ENCODE peak calls at places on chromosomes 4 and X, in eight cellular contexts. L, X, K, Y, D, Z, G and E are unnamed samples.

GRCh38 chr4:114688063-114688462 is 89.5 kb downstream of the UGT8 start:
- DNase-seq in L (no peak), X (no peak), K (no peak), Y (no peak), D (no peak), Z (no peak), G (no peak), E (no peak)

GRCh38 chr4:40838742-40839141 is 89.0 kb downstream of the NSUN7 start:
- DNase-seq in L (no peak), X (no peak), K (no peak), Y (no peak), D (no peak), Z (no peak), G (no peak), E (no peak)

GRCh38 chr4:73762409-73762808 is 22.0 kb downstream of the CXCL8 start:
- DNase-seq in L (no peak), X (no peak), K (no peak), Y (no peak), D (no peak), Z (no peak), G (no peak), E (no peak)

GRCh38 chr4:73439991-73440390 is 4.0 kb downstream of the AFP start:
- DNase-seq in L (no peak), X (no peak), K (no peak), Y (no peak), D (no peak), Z (no peak), G (no peak), E (no peak)

GRCh38 chrX:1481636-1482529 is 29.2 kb upstream of the ASMTL start:
- DNase-seq in L (peak), X (peak), K (peak), Y (peak), D (no peak), Z (peak), G (peak), E (no peak)

GRCh38 chr4:40918330-40918729 is 168.6 kb downstream of the NSUN7 start:
- DNase-seq in L (peak), X (peak), K (peak), Y (no peak), D (no peak), Z (peak), G (no peak), E (no peak)

GRCh38 chr4:152613841-152614240 is 66.0 kb downstream of the TMEM154 start:
- DNase-seq in L (no peak), X (no peak), K (no peak), Y (no peak), D (no peak), Z (no peak), G (no peak), E (no peak)

GRCh38 chrX:34656467-34656841 is 631 bp downstream of the TMEM47 start:
- DNase-seq in L (no peak), X (peak), K (no peak), Y (no peak), D (no peak), Z (no peak), G (no peak), E (peak)

GRCh38 chrX:150508018-150508417 is 60.4 kb upstream of the MTM1 start:
- DNase-seq in L (no peak), X (no peak), K (no peak), Y (no peak), D (no peak), Z (no peak), G (no peak), E (no peak)

GRCh38 chrX:2520539-2520938 is 19.8 kb upstream of the DHRSX start:
- DNase-seq in L (no peak), X (no peak), K (no peak), Y (no peak), D (no peak), Z (no peak), G (no peak), E (no peak)

GRCh38 chrX:29728639-29729038 is 486.7 kb upstream of the MAGEB2 start:
- DNase-seq in L (no peak), X (no peak), K (no peak), Y (no peak), D (no peak), Z (no peak), G (no peak), E (no peak)

GRCh38 chr4:154490589-154491340 is 834 bp downstream of the DCHS2 start:
- DNase-seq in L (peak), X (no peak), K (no peak), Y (peak), D (no peak), Z (no peak), G (no peak), E (no peak)

GRCh38 chrX:18792828-18793227 is 85.4 kb downstream of the PPEF1 start:
- DNase-seq in L (no peak), X (no peak), K (no peak), Y (no peak), D (no peak), Z (no peak), G (no peak), E (no peak)

GRCh38 chr4:173490256-173490655 is 39.8 kb downstream of the HAND2 start:
- DNase-seq in L (no peak), X (no peak), K (no peak), Y (no peak), D (no peak), Z (no peak), G (no peak), E (no peak)

GRCh38 chr4:174948826-174949225 is 30.7 kb downstream of the ADAM29 start:
- DNase-seq in L (no peak), X (no peak), K (no peak), Y (no peak), D (no peak), Z (no peak), G (no peak), E (no peak)

GRCh38 chrX:123830309-123830708 is 29.5 kb upstream of the XIAP start:
- DNase-seq in L (peak), X (no peak), K (no peak), Y (no peak), D (no peak), Z (peak), G (no peak), E (no peak)

GRCh38 chr4:175874290-175874689 is 62.2 kb upstream of the GPM6A start:
- DNase-seq in L (no peak), X (no peak), K (no peak), Y (no peak), D (no peak), Z (no peak), G (no peak), E (no peak)

GRCh38 chrX:23887918-23888317 is 19.8 kb downstream of the APOO start:
- DNase-seq in L (no peak), X (no peak), K (no peak), Y (no peak), D (no peak), Z (no peak), G (no peak), E (no peak)
- H3K27ac ChIP-seq in L (peak), X (no peak), K (no peak), Y (no peak), D (no peak), Z (no peak), G (no peak), E (no peak)

DNA sequence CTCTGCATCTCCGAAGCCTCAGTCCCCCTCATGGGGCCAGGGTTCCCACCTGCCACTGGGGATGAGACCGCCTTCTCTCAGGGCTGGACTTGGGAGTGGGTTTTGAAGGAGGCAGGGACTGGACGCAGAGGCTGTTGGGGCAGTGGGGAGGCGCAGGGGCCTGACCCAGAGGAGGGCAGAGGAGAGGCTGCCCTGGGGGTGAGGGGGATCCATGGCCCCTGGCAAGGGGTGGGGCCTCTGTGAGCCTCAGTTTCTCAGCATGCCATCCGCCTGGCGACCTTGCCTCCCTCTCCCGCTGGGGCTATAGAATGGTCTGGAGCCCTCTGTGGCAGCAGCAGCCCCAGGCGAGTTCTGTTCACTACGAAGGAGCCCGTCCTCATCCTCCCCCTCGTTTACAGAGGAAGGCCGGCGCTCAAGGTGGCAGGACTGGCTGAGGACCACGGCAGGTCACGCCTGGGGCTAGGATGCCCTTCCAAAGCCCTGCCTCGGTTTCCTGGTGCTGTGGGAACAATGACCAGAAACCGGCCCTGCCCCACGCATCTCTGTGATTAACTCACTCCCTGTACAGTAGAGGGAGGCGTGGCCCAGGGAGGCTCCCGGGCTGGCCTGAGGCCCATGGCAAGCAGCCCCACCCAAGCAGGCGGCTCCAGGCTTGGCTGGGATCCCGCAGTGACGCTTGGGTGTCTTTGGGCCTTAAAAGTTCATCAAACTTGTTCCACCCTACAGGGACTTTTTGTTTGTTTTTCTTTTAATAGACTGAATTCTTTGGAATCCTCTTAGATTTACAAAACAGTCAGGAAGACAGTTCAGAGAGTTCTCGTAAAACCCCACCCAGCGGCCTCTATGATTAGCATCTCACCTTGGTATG is 16.0 kb upstream of the SH3TC1 start:
- DNase-seq in L (peak), X (peak), K (peak), Y (no peak), D (no peak), Z (peak), G (no peak), E (no peak)
- H3K27ac ChIP-seq in L (peak), X (peak), K (no peak), Y (no peak), D (peak), Z (no peak), G (no peak), E (no peak)

GRCh38 chr4:156336516-156336915 is 382.9 kb upstream of the CTSO start:
- DNase-seq in L (no peak), X (no peak), K (peak), Y (no peak), D (no peak), Z (peak), G (no peak), E (no peak)
- H3K27ac ChIP-seq in L (no peak), X (no peak), K (no peak), Y (no peak), D (no peak), Z (no peak), G (no peak), E (no peak)

GRCh38 chrX:102767287-102767686 is 46.7 kb downstream of the GPRASP3 start:
- DNase-seq in L (no peak), X (no peak), K (no peak), Y (no peak), D (no peak), Z (no peak), G (no peak), E (no peak)

GRCh38 chrX:102765217-102765616 is 44.7 kb downstream of the GPRASP3 start:
- DNase-seq in L (no peak), X (no peak), K (peak), Y (no peak), D (no peak), Z (peak), G (no peak), E (no peak)

GRCh38 chrX:102768984-102769761 is 48.6 kb downstream of the GPRASP3 start:
- DNase-seq in L (peak), X (peak), K (peak), Y (peak), D (peak), Z (peak), G (peak), E (peak)

GRCh38 chrX:102765794-102766193 is 45.3 kb downstream of the GPRASP3 start:
- DNase-seq in L (peak), X (no peak), K (no peak), Y (no peak), D (no peak), Z (peak), G (no peak), E (no peak)
- H3K27ac ChIP-seq in L (no peak), X (peak), K (no peak), Y (no peak), D (peak), Z (no peak), G (no peak), E (no peak)

GRCh38 chrX:74421181-74422028 is at the start of gene SLC16A2:
- DNase-seq in L (peak), X (peak), K (peak), Y (peak), D (no peak), Z (peak), G (peak), E (peak)
- H3K27ac ChIP-seq in L (peak), X (peak), K (no peak), Y (no peak), D (peak), Z (peak), G (no peak), E (peak)

GRCh38 chrX:40908857-40909475 is 173.6 kb upstream of the MED14 start:
- DNase-seq in L (no peak), X (no peak), K (peak), Y (no peak), D (no peak), Z (peak), G (no peak), E (no peak)
- H3K27ac ChIP-seq in L (no peak), X (no peak), K (peak), Y (no peak), D (no peak), Z (peak), G (no peak), E (no peak)

GRCh38 chrX:48580662-48581061 is 6.4 kb downstream of the RBM3 start:
- DNase-seq in L (no peak), X (no peak), K (no peak), Y (no peak), D (no peak), Z (no peak), G (no peak), E (no peak)
- H3K27ac ChIP-seq in L (no peak), X (no peak), K (no peak), Y (no peak), D (peak), Z (no peak), G (no peak), E (no peak)